ENCODE peak calls at places on chromosomes 4 and X, in nine cellular contexts. U, P, H, C, G, O, R, Q and I are unnamed samples.
A peak's percentile ranks its signal among the peaks of the same experiment; 100 is the strongest.

GRCh38 chrX:63506320-63506719 is 155.2 kb upstream of the SPIN4 start:
- DNase-seq in U (peak; percentile 56), P (no peak), H (peak; percentile 27), C (peak; percentile 20), G (peak; percentile 37), O (no peak), R (no peak), Q (no peak), I (no peak)

GRCh38 chr4:70759627-70760026 is 37.9 kb downstream of the RUFY3 start:
- DNase-seq in U (peak; percentile 21), P (no peak), H (peak; percentile 57), C (no peak), G (no peak), O (no peak), R (no peak), Q (no peak), I (no peak)

GRCh38 chr4:57119054-57119651 is 9.0 kb upstream of the IGFBP7 start:
- DNase-seq in U (peak; percentile 96), P (peak; percentile 74), H (no peak), C (peak; percentile 94), G (no peak), O (peak; percentile 87), R (no peak), Q (no peak), I (no peak)

GRCh38 chr4:186700746-186701145 is 22.9 kb downstream of the FAT1 start:
- DNase-seq in U (peak; percentile 76), P (peak; percentile 67), H (no peak), C (no peak), G (no peak), O (peak; percentile 56), R (no peak), Q (no peak), I (no peak)

GRCh38 chrX:39974228-39974627 is 123.5 kb downstream of the BCOR start:
- DNase-seq in U (no peak), P (no peak), H (no peak), C (no peak), G (no peak), O (no peak), R (no peak), Q (no peak), I (no peak)

GRCh38 chr4:133641191-133641590 is 492.1 kb downstream of the PCDH10 start:
- DNase-seq in U (no peak), P (no peak), H (no peak), C (no peak), G (no peak), O (no peak), R (no peak), Q (no peak), I (no peak)

GRCh38 chr4:183729430-183730328 is 70.6 kb downstream of the TRAPPC11 start:
- DNase-seq in U (peak; percentile 70), P (no peak), H (no peak), C (peak; percentile 54), G (no peak), O (peak; percentile 25), R (no peak), Q (no peak), I (no peak)

GRCh38 chr4:149993030-149993429 is 85.2 kb upstream of the DCLK2 start:
- DNase-seq in U (peak; percentile 52), P (no peak), H (peak; percentile 20), C (no peak), G (no peak), O (no peak), R (no peak), Q (no peak), I (no peak)

GRCh38 chr4:3877236-3877635 is 111.1 kb downstream of the ADRA2C start:
- DNase-seq in U (no peak), P (no peak), H (no peak), C (no peak), G (no peak), O (no peak), R (no peak), Q (no peak), I (no peak)

GRCh38 chrX:134396174-134396573 is 63.8 kb upstream of the HPRT1 start:
- DNase-seq in U (peak; percentile 17), P (no peak), H (no peak), C (peak; percentile 5), G (peak; percentile 8), O (peak; percentile 14), R (no peak), Q (no peak), I (no peak)

GRCh38 chrX:22652596-22652995 is 347.2 kb upstream of the DDX53 start:
- DNase-seq in U (peak; percentile 50), P (peak; percentile 4), H (no peak), C (peak; percentile 16), G (no peak), O (peak; percentile 36), R (no peak), Q (no peak), I (no peak)

GRCh38 chr4:113869743-113870375 is 108.3 kb upstream of the CAMK2D start:
- DNase-seq in U (peak; percentile 74), P (no peak), H (peak; percentile 17), C (peak; percentile 29), G (peak; percentile 52), O (peak; percentile 18), R (peak; percentile 80), Q (peak; percentile 28), I (no peak)

GRCh38 chr4:157792716-157793115 is 380.1 kb downstream of the GASK1B start:
- DNase-seq in U (no peak), P (no peak), H (no peak), C (no peak), G (no peak), O (no peak), R (no peak), Q (no peak), I (no peak)

GRCh38 chrX:153649178-153649914 is 2.3 kb downstream of the DUSP9 start:
- DNase-seq in U (no peak), P (peak; percentile 17), H (peak; percentile 39), C (peak; percentile 10), G (peak; percentile 51), O (peak; percentile 78), R (no peak), Q (no peak), I (no peak)

GRCh38 chr4:114907514-114908099 is 205.8 kb downstream of the NDST4 start:
- DNase-seq in U (no peak), P (no peak), H (no peak), C (no peak), G (no peak), O (no peak), R (no peak), Q (no peak), I (no peak)

GRCh38 chr4:7823416-7823824 is 116.2 kb downstream of the AFAP1 start:
- DNase-seq in U (no peak), P (peak; percentile 88), H (no peak), C (no peak), G (no peak), O (no peak), R (no peak), Q (no peak), I (no peak)

GRCh38 chrX:109393859-109394258 is 88.0 kb downstream of the GUCY2F start:
- DNase-seq in U (no peak), P (no peak), H (no peak), C (peak; percentile 4), G (peak; percentile 4), O (no peak), R (no peak), Q (no peak), I (no peak)

GRCh38 chr4:52037730-52038108 is 380 bp downstream of the SGCB start:
- DNase-seq in U (peak; percentile 33), P (peak; percentile 38), H (peak; percentile 66), C (peak; percentile 35), G (peak; percentile 51), O (peak; percentile 62), R (no peak), Q (no peak), I (no peak)

GRCh38 chrX:149628768-149629167 is 2.8 kb downstream of the TMEM185A start:
- DNase-seq in U (no peak), P (no peak), H (no peak), C (no peak), G (no peak), O (no peak), R (no peak), Q (no peak), I (no peak)